ENCODE peak calls at places on chromosome 17, in four cellular contexts. F is cardiac fibroblast, M is fibroblast of mammary gland, S is heart left ventricle. J is an unnamed sample.

GRCh38 chr17:80774146-80774545 is 217.5 kb upstream of the CHMP6 start:
- DNase-seq in S (no peak), M (no peak), F (no peak), J (no peak)

GRCh38 chr17:7045492-7046126 is 1.7 kb upstream of the SLC16A11 start:
- DNase-seq in M (peak), S (no peak), F (peak), J (peak)

GRCh38 chr17:61058066-61058465 is 341.6 kb upstream of the TBX2 start:
- DNase-seq in M (no peak), S (no peak), F (no peak), J (no peak)

GRCh38 chr17:16327018-16327417 is 26.3 kb downstream of the CENPV start:
- DNase-seq in M (no peak), S (no peak), F (no peak), J (no peak)

GRCh38 chr17:75922173-75922961 is 17.7 kb upstream of the MRPL38 start:
- DNase-seq in S (no peak), F (no peak), M (no peak), J (no peak)

GRCh38 chr17:40803617-40804082 is 3.9 kb upstream of the KRT28 start:
- DNase-seq in F (peak), M (peak), S (peak), J (peak)

GRCh38 chr17:31724026-31724425 is 135.0 kb downstream of the COPRS start:
- DNase-seq in S (no peak), F (peak), M (peak), J (no peak)

GRCh38 chr17:40479754-40480480 is 21.5 kb downstream of the TNS4 start:
- DNase-seq in M (no peak), S (no peak), F (no peak), J (no peak)

GRCh38 chr17:73369126-73369525 is 57.3 kb upstream of the CDC42EP4 start:
- DNase-seq in F (no peak), M (no peak), S (no peak), J (no peak)

GRCh38 chr17:38320482-38320881 is 23.3 kb downstream of the GPR179 start:
- DNase-seq in F (no peak), S (no peak), M (no peak), J (no peak)

GRCh38 chr17:81484195-81484979 is 28.2 kb downstream of the ACTG1 start:
- DNase-seq in F (peak), M (peak), S (peak), J (peak)

GRCh38 chr17:44170499-44171201 is at the start of gene ASB16:
- DNase-seq in M (peak), S (peak), F (peak), J (peak)

GRCh38 chr17:44267818-44268490 is at the start of gene SLC4A1:
- DNase-seq in M (no peak), S (no peak), F (no peak), J (no peak)

GRCh38 chr17:67696853-67697505 is 20.8 kb upstream of the NOL11 start:
- DNase-seq in S (no peak), F (no peak), M (no peak), J (no peak)

GRCh38 chr17:59454633-59455105 is 110.7 kb upstream of the DHX40 start:
- DNase-seq in M (peak), F (no peak), S (no peak), J (no peak)

GRCh38 chr17:80516533-80516932 is 28.1 kb upstream of the RPTOR start:
- DNase-seq in S (no peak), M (no peak), F (no peak), J (no peak)

GRCh38 chr17:699350-699749 is 15.3 kb downstream of the VPS53 start:
- DNase-seq in S (no peak), F (peak), M (no peak), J (no peak)

GRCh38 chr17:82234211-82235055 is 5.6 kb downstream of the SLC16A3 start:
- DNase-seq in M (no peak), F (no peak), S (no peak), J (no peak)

GRCh38 chr17:9132291-9132690 is 111.0 kb downstream of the NTN1 start:
- DNase-seq in M (no peak), S (no peak), F (no peak), J (no peak)

GRCh38 chr17:79618383-79619067 is 7.7 kb upstream of the RBFOX3 start:
- DNase-seq in F (no peak), M (no peak), S (no peak), J (no peak)

GRCh38 chr17:61968757-61969156 is 41.0 kb upstream of the INTS2 start:
- DNase-seq in S (no peak), F (no peak), M (no peak), J (no peak)

GRCh38 chr17:66975614-66976378 is 11.3 kb downstream of the CACNG4 start:
- DNase-seq in M (no peak), F (no peak), S (peak), J (no peak)

GRCh38 chr17:34993031-34993430 is 12.7 kb downstream of the LIG3 start:
- DNase-seq in M (no peak), S (no peak), F (no peak), J (no peak)

GRCh38 chr17:9026741-9027140 is 5.4 kb downstream of the NTN1 start:
- DNase-seq in F (no peak), S (no peak), M (no peak), J (no peak)

GRCh38 chr17:35254107-35254802 is 11.4 kb downstream of the SLFN5 start:
- DNase-seq in F (peak), S (peak), M (peak), J (peak)

GRCh38 chr17:39002991-39003715 is 36.0 kb upstream of the FBXO47 start:
- DNase-seq in S (peak), M (peak), F (peak), J (peak)

GRCh38 chr17:51128089-51128488 is 7.4 kb upstream of the SPAG9 start:
- DNase-seq in S (no peak), M (no peak), F (peak), J (peak)

GRCh38 chr17:14387036-14387435 is 86.2 kb downstream of the HS3ST3B1 start:
- DNase-seq in M (no peak), S (no peak), F (no peak), J (no peak)

GRCh38 chr17:66190738-66191606 is 961 bp downstream of the CEP112 start:
- DNase-seq in M (peak), F (peak), S (no peak), J (peak)

GRCh38 chr17:78538033-78538776 is 39.0 kb downstream of the DNAH17 start:
- DNase-seq in F (no peak), S (no peak), M (no peak), J (no peak)

GRCh38 chr17:1087381-1088241 is 90.7 kb downstream of the TIMM22 start:
- DNase-seq in F (no peak), S (peak), M (no peak), J (peak)

GRCh38 chr17:38727661-38728220 is 2.4 kb upstream of the CISD3 start:
- DNase-seq in M (no peak), S (no peak), F (no peak), J (no peak)

GRCh38 chr17:8041249-8041928 is 2.5 kb downstream of the ALOX15B start:
- DNase-seq in S (no peak), M (peak), F (peak), J (peak)

GRCh38 chr17:33753452-33753851 is 460.4 kb upstream of the ASIC2 start:
- DNase-seq in M (no peak), S (no peak), F (no peak), J (no peak)

GRCh38 chr17:33750943-33751701 is 458.0 kb upstream of the ASIC2 start:
- DNase-seq in M (peak), F (peak), S (peak), J (peak)

GRCh38 chr17:33751702-33752065 is 458.6 kb upstream of the ASIC2 start:
- DNase-seq in M (no peak), F (no peak), S (no peak), J (no peak)

GRCh38 chr17:33745047-33745783 is 452.1 kb upstream of the ASIC2 start:
- DNase-seq in S (no peak), F (no peak), M (no peak), J (no peak)

DNA sequence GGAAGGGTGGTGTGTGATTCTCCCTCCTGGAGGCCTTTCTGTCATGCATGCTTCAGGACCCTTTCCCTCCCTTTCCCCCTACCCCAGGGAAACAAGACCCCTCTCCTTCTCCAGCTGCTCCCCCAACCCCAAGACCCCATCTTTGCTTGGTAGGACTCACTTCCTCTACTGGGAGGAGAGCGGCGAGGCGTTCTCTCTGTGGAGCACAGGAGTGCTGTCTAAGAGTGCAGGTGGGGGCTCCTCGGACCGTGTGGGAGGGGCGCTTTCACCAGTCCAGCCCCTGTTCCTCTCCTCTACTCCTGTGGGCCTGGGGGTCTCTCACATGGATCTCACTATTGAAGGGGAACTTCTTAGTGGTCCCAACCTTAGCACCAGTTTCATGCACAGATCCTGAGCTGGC is 456.1 kb upstream of the ASIC2 start:
- DNase-seq in F (no peak), S (no peak), M (no peak), J (no peak)
- TF ChIP-seq CTCF in F (no peak), S (no peak), M (no peak), J (no peak)

DNA sequence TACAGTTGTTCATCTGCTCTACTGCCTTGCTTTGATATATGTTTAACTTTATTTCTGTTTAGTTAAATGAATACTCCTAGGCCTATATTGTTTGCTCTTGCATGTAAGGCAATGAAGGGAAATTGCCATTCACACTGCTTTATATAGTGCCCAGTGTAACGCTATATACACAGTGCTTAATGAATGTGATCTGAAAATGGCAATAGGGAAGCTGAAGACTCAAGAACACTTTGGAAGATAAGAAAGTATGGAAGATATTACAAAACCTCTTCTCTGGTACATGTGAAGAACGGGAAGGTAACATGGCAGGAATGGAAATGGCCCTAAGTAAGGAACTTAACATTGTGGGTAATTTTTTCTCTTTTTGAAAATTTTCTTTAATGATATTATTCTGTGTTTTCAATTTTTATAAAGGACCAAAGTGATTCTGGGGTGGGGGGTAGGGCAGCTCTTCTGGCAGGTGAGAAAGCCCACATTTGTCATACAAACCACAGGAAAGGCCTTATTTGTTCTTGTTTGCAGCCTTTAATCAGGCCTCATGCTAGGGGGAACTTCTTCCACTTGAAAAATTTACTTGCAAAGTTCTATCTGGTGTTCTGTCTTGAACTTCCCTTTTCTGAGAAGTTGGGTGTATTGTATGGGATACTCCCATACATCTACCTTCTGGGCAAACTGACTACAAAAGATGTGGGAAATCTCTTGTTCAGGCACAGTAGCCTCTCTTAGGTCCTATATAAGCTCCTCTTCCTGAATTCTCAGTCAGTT is 100.8 kb upstream of the CORO6 start:
- DNase-seq in F (no peak), S (no peak), M (no peak), J (no peak)
- H3K4me3 ChIP-seq in F (no peak), S (no peak), M (no peak), J (no peak)

DNA sequence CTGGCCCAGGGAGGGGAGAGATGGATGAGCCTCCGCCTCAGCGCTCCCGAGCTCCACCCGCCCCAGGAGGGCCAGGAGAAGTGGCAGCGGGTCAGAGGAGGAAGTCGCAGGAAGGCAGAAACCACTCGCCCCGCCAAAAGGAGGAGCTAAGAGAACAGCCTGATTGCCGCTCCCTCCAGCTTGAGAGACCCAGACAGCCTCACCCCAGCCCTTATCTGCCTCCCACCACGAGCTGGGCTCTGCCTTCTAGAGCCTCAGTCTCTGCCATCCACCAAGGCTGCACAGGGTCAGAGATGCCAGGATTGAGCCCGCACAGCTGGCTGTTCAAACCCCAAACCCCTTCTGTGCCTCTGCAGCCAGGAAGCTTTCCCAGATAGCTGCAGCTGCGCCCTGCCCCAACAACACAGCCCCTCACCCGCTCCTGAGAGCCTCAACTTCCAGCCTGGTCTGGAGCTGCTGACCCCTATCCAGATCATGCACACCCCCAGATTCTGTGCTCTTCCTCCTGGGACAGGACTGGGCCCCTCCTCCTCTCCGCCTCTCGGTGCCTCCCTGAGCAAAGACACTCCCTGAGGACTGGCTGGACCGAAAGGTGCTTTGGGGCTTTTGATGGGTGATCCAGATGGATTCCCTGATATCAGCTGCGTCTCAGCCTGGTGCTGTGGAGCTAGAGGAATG is 1.0 kb upstream of the ATP2A3 start:
- DNase-seq in M (peak), S (peak), F (peak), J (peak)
- TF ChIP-seq CTCF in M (no peak), S (no peak), F (no peak), J (no peak)

GRCh38 chr17:46007461-46007965 is 8.5 kb downstream of the STH start:
- DNase-seq in F (no peak), M (no peak), S (no peak), J (no peak)
- H3K4me3 ChIP-seq in F (no peak), M (no peak), S (no peak), J (no peak)

GRCh38 chr17:18248811-18249210 is 9.7 kb downstream of the FLII start:
- DNase-seq in F (no peak), S (no peak), M (no peak), J (no peak)

GRCh38 chr17:18250259-18250658 is 8.3 kb downstream of the FLII start:
- DNase-seq in S (no peak), M (no peak), F (no peak), J (no peak)

GRCh38 chr17:18246880-18247612 is 11.5 kb downstream of the FLII start:
- DNase-seq in F (peak), S (peak), M (peak), J (peak)

GRCh38 chr17:18247613-18248001 is 10.9 kb downstream of the FLII start:
- DNase-seq in S (no peak), F (no peak), M (no peak), J (peak)

GRCh38 chr17:18248300-18248731 is 10.2 kb downstream of the FLII start:
- DNase-seq in S (peak), F (peak), M (peak), J (peak)
- TF ChIP-seq CTCF in S (peak), F (peak), M (peak), J (peak)

GRCh38 chr17:49995055-49995738 is at the start of gene DLX3:
- DNase-seq in S (peak), M (peak), F (peak), J (peak)

GRCh38 chr17:49992933-49993422 is 2.0 kb downstream of the DLX3 start:
- DNase-seq in S (no peak), F (no peak), M (no peak), J (no peak)

GRCh38 chr17:49994085-49995054 is 654 bp downstream of the DLX3 start:
- DNase-seq in S (no peak), M (no peak), F (no peak), J (no peak)

GRCh38 chr17:49992191-49992932 is 2.7 kb downstream of the DLX3 start:
- DNase-seq in S (no peak), M (no peak), F (no peak), J (no peak)

DNA sequence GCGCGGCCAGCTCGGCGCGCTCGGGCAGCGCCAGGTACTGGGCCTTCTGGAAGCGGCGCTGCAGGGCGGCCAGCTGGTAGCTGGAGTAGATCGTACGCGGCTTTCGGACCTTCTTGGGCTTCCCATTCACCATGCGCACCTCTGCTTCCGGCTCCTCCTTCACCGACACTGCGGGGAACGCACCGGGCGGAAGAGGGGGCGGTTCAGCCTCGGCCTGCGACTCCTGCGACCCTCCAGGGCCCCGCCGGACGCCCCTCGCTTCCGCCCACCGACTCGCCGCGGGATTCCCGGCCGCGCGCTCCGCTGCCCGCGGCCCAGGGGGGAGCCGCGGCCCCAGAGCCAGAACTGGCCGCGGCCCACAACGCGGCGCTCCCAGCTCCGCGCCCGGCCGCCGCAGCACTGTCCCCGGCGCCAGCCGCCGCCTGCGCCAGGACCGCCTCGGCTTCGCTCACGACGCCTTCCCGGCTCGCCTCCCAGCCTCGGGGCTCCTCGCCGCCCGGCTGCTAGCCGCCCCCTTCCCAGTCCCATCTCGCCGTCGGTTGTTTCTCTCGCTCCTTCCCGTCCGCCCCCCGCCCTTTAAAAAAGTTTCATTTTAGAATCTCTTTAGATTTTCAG is 1.5 kb downstream of the DLX3 start:
- DNase-seq in F (no peak), M (no peak), S (no peak), J (no peak)
- H3K4me3 ChIP-seq in F (peak), M (peak), S (peak), J (peak)

DNA sequence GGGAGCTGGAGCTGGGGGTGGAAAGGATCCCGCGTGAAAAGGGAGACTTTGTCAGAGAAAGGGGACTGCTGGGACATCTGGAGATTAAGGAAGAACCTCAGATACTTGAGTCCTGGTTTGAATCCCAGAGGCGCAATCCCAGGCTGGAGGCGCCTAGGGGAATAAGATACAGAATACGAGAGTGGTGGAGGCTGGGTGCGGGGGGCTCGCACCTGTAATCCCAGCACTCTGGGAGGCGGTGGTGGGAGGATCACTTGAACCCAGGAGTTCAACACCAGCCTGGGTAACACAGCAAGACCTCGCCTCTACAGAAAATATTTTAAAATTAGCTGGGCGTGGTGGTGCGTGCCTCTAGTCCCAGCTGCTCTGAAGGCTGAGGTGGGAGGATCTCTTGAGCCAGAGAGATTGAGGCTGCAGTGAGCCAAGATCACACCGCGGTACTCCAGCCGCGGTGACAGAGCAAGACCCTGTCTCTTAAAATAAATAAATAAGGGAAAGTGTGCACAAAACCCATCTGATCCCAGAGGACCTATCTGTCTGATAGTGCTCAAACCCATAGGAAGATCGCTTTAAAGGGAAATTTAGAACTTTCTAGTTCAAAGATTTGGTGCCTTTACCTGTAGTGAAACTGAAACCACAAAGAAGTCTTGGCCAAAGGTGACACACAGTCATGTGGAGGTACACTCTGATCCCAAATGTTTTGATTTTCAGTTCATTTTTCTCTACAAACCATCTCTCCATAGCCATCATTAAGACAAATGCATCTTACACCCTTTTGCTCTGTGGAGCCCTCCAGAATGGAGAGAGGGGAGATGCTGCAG is 625 bp upstream of the SCRN2 start:
- DNase-seq in S (no peak), M (no peak), F (no peak), J (no peak)
- TF ChIP-seq CTCF in S (no peak), M (no peak), F (no peak), J (no peak)

J was measured in fibroblast of the aortic adventitia.